ENCODE peak calls at places on chromosomes 7 and 10, in four cellular contexts. X is H1, G is SK-N-SH, P is K562. L is an unnamed sample.

GRCh38 chr10:7424315-7424714 is 13.5 kb upstream of the SFMBT2 start:
- DNase-seq in X (peak; percentile 58), G (no peak), P (no peak), L (peak; percentile 24)

GRCh38 chr7:42274052-42274451 is 37.0 kb upstream of the GLI3 start:
- DNase-seq in X (no peak), G (no peak), P (no peak), L (no peak)

GRCh38 chr10:103284170-103284569 is 7.2 kb downstream of the INA start:
- DNase-seq in X (no peak), G (no peak), P (no peak), L (no peak)

GRCh38 chr10:90813592-90814365 is 44.1 kb downstream of the HTR7 start:
- DNase-seq in X (no peak), G (no peak), P (no peak), L (no peak)

GRCh38 chr10:102677736-102678354 is 33.6 kb downstream of the TRIM8 start:
- DNase-seq in X (no peak), G (no peak), P (no peak), L (no peak)

GRCh38 chr10:85916192-85916747 is 450.3 kb downstream of the GRID1 start:
- DNase-seq in X (no peak), G (peak; percentile 29), P (no peak), L (no peak)

GRCh38 chr10:102918817-102919236 is 733 bp downstream of the CNNM2 start:
- DNase-seq in X (no peak), G (no peak), P (peak; percentile 33), L (peak; percentile 29)

GRCh38 chr7:138116156-138116555 is 39.9 kb downstream of the AKR1D1 start:
- DNase-seq in X (no peak), G (no peak), P (no peak), L (no peak)

GRCh38 chr10:126041804-126042231 is 145.5 kb downstream of the FANK1 start:
- DNase-seq in X (no peak), G (peak; percentile 84), P (no peak), L (peak; percentile 34)

GRCh38 chr7:32524631-32525030 is 29.3 kb downstream of the AVL9 start:
- DNase-seq in X (no peak), G (no peak), P (no peak), L (no peak)

GRCh38 chr7:33854951-33855350 is 50.4 kb upstream of the BMPER start:
- DNase-seq in X (no peak), G (no peak), P (no peak), L (no peak)

GRCh38 chr10:97686301-97686961 is 610 bp downstream of the AVPI1 start:
- DNase-seq in X (no peak), G (no peak), P (no peak), L (no peak)

GRCh38 chr7:46786221-46786951 is 795.5 kb downstream of the TNS3 start:
- DNase-seq in X (no peak), G (no peak), P (no peak), L (no peak)

GRCh38 chr7:112233048-112233697 is 26.7 kb downstream of the ZNF277 start:
- DNase-seq in X (no peak), G (no peak), P (no peak), L (no peak)

GRCh38 chr7:41346878-41347277 is 356.0 kb downstream of the INHBA start:
- DNase-seq in X (no peak), G (no peak), P (no peak), L (no peak)

GRCh38 chr10:130022501-130023299 is 58.6 kb upstream of the EBF3 start:
- DNase-seq in X (no peak), G (no peak), P (no peak), L (no peak)

GRCh38 chr7:21902240-21902639 is 43.5 kb downstream of the CDCA7L start:
- DNase-seq in X (no peak), G (no peak), P (no peak), L (no peak)

DNA sequence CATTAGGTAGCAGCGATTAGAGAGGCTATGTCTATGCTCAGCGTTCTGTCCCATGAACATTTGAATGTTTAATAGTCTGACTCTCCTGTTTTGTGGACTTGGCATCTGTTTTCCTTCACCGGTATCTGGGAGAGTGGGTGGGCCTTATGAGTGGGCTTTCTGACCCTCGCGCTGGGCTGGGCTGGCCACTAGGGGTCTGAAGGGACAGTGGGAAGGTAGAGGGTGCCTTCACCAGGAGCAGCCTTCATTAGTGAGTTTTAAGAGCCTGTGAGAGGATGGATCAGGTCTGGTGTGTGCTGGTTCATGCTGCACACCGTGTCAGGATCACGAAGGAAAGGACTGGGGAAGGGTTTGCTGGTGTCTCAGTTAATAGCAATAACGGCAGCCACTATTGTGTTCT is 33.4 kb downstream of the DCLRE1A start:
- DNase-seq in X (peak; percentile 74), G (peak; percentile 43), P (peak; percentile 14), L (peak; percentile 52)
- TF ChIP-seq TEAD4 in X (no peak), G (no peak), P (no peak), L (no peak)

GRCh38 chr7:157643525-157643970 is 306.7 kb downstream of the DNAJB6 start:
- DNase-seq in X (no peak), G (no peak), P (no peak), L (no peak)
- TF ChIP-seq CTCF in X (no peak), G (no peak), P (no peak), L (no peak)

DNA sequence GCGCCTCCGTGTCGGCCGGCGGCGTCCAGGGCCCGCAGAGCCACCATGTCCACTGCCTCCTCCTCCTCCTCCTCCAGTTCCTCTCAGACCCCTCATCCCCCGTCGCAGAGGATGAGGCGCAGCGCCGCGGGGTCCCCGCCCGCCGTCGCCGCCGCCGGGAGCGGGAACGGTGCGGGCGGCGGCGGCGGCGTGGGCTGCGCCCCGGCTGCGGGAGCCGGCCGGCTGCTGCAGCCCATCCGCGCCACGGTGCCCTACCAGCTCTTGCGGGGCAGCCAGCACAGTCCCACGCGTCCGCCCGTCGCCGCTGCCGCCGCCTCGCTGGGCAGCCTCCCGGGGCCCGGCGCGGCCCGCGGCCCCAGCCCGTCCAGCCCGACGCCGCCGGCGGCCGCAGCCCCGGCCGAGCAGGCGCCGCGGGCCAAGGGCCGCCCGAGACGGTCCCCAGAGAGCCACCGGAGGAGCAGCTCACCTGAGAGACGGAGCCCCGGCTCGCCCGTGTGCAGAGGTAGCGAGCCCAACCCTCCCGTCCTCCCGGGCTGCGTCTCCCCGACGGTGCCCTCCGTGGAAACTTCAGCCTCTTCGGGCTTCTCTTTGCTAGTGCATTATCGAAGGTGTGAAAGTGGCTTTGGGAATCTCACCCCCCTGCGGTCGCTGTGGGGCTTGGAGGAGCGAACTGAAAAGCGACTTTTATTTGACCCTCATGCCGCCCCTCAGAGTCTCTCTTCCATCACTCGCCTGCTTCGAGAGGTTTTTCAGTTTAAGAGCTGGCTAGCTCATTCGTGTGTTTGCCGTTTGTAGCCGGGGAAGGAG is 913 bp downstream of the GLCCI1 start:
- DNase-seq in X (peak; percentile 66), G (no peak), P (no peak), L (peak; percentile 40)
- TF ChIP-seq TEAD4 in X (no peak), G (no peak), P (no peak), L (no peak)

GRCh38 chr10:69952069-69952800 is 100.4 kb upstream of the MACROH2A2 start:
- DNase-seq in X (no peak), G (no peak), P (no peak), L (peak; percentile 1)
- TF ChIP-seq CTCF in X (no peak), G (no peak), P (no peak), L (no peak)

DNA sequence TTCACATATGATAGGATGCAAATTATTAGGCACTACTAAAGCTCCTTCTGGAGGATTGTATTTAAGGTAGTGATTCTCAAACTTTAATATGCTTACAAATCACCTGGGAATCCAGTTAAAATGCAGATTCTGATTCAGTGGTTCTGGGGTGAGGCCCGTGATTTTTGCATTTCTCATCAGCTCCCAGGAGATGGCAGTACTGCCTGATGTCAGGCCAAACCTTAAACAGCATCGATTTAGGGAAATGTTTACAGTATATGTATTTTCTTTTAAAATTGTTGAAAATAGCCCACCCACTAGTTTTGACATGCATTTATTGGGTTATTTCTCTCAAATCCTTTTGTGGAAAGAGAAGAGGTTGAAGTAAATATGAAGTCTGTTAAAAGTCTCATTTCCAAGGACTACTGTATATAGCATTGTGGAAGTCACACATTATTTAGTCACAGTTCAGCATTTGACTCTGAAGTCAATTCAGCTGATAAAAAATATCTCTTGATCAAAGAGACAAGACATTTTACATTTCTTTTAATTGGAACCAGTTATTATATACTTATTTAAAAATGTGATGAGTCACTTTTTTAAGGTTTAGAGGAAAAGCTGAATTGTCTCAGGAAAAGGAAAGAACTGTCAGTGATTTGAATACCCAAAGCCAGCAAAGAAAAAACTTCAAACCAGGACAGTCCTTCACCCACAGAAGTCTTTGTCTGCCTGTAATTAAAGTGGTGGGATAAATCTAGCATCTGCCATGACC is 21.2 kb upstream of the HBP1 start:
- DNase-seq in X (no peak), G (peak; percentile 51), P (peak; percentile 57), L (peak; percentile 27)
- TF ChIP-seq TEAD4 in X (no peak), G (no peak), P (no peak), L (no peak)

GRCh38 chr7:52168085-52168484 is 851.5 kb upstream of the COBL start:
- DNase-seq in X (peak; percentile 73), G (peak; percentile 51), P (peak; percentile 7), L (peak; percentile 50)
- TF ChIP-seq CTCF in X (no peak), G (peak; percentile 22), P (no peak), L (peak; percentile 45)

GRCh38 chr7:80960228-80960627 is 41.4 kb upstream of the SEMA3C start:
- DNase-seq in X (no peak), G (no peak), P (no peak), L (no peak)
- TF ChIP-seq TEAD4 in X (no peak), G (no peak), P (no peak), L (no peak)

DNA sequence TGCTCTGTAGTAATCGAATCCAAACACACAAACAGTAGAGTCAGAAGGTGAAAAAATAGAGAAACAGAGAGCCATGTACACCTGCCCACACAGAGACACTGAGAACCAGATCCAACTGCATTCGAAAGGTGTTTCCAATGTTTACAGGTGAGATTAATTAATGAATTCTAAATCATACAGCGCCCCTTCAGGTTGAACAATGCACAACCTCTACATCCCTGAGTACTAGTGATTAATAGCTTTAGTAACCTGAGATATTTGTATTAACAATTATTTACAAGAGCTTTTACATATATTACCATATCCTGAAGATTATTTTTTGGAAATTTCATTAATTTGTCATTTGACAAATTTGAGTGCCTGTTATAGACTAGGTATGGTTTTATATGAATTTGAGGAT is 7.6 kb upstream of the MRC1 start:
- DNase-seq in X (no peak), G (no peak), P (no peak), L (no peak)
- TF ChIP-seq CTCF in X (no peak), G (peak; percentile 22), P (peak; percentile 4), L (peak; percentile 42)

GRCh38 chr7:16564909-16565426 is 38.3 kb downstream of the LRRC72 start:
- DNase-seq in X (no peak), G (peak; percentile 61), P (peak; percentile 51), L (peak; percentile 42)
- TF ChIP-seq TEAD4 in X (peak; percentile 42), G (no peak), P (no peak), L (no peak)

L was measured in WTC11.